ENCODE peak calls at places on chromosomes 4 and X, in four cellular contexts. H is CD8-positive, alpha-beta T cell; V is heart left ventricle; P is left lung. K is an unnamed sample.

GRCh38 chr4:7330031-7330596 is 104.6 kb downstream of the PSAPL1 start:
- DNase-seq in H (no peak), V (no peak), P (peak), K (no peak)

GRCh38 chrX:7145454-7145853 is 2.1 kb upstream of the STS start:
- DNase-seq in H (no peak), V (no peak), P (no peak), K (no peak)

GRCh38 chrX:96027363-96027894 is 657.2 kb upstream of the DIAPH2 start:
- DNase-seq in H (no peak), V (no peak), P (no peak), K (no peak)

GRCh38 chr4:13541720-13542576 is 2.4 kb downstream of the NKX3-2 start:
- DNase-seq in H (no peak), V (peak), P (peak), K (no peak)

GRCh38 chr4:8901335-8901734 is 29.7 kb upstream of the HMX1 start:
- DNase-seq in H (no peak), V (no peak), P (no peak), K (no peak)

GRCh38 chr4:2650276-2650675 is 105.9 kb downstream of the TNIP2 start:
- DNase-seq in H (no peak), V (no peak), P (no peak), K (no peak)

GRCh38 chr4:14877246-14878220 is 124.7 kb upstream of the CPEB2 start:
- DNase-seq in H (no peak), V (peak), P (no peak), K (no peak)

GRCh38 chrX:14029039-14029424 is 660 bp downstream of the GEMIN8 start:
- DNase-seq in H (no peak), V (no peak), P (no peak), K (no peak)

GRCh38 chr4:33297091-33297490 is 2576.9 kb downstream of the PCDH7 start:
- DNase-seq in H (no peak), V (no peak), P (no peak), K (no peak)

GRCh38 chrX:141879616-141880015 is 24.1 kb upstream of the MAGEC1 start:
- DNase-seq in H (no peak), V (no peak), P (no peak), K (no peak)

GRCh38 chrX:19695884-19696283 is 180.6 kb upstream of the MAP3K15 start:
- DNase-seq in H (no peak), V (no peak), P (no peak), K (no peak)

GRCh38 chrX:19698691-19699090 is 183.4 kb upstream of the MAP3K15 start:
- DNase-seq in H (no peak), V (no peak), P (no peak), K (no peak)

GRCh38 chrX:19698125-19698524 is 182.8 kb upstream of the MAP3K15 start:
- DNase-seq in H (no peak), V (no peak), P (no peak), K (no peak)

GRCh38 chrX:19699151-19699550 is 183.8 kb upstream of the MAP3K15 start:
- DNase-seq in H (no peak), V (no peak), P (no peak), K (no peak)

GRCh38 chrX:19697416-19697815 is 182.1 kb upstream of the MAP3K15 start:
- DNase-seq in H (no peak), V (no peak), P (no peak), K (no peak)
- H3K4me3 ChIP-seq in H (no peak), V (no peak), P (no peak), K (no peak)

GRCh38 chr4:168524897-168525296 is 28.0 kb downstream of the PALLD start:
- DNase-seq in H (no peak), V (no peak), P (no peak), K (no peak)
- H3K4me3 ChIP-seq in H (no peak), V (no peak), P (no peak), K (no peak)

DNA sequence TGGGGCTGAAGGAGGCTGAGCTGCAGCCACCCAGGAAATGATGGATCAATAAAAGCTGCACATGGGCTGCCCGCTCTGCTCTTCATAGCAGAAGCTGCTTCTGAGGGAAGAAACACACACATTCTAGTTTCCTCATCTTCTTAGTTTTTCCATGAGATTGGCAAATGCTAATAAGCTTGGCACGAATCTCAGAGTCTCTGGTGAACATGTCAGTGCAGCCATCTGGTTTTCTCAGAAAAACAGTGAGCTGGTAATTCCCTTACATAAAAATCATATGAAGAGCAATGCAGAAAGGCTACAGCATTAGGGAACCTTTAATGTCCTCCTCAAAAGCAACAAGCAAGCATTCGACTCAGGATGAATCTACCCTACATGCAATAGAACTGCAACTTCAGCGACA is 69.9 kb downstream of the GATB start:
- DNase-seq in H (no peak), V (no peak), P (no peak), K (no peak)
- H3K4me3 ChIP-seq in H (no peak), V (no peak), P (no peak), K (no peak)

GRCh38 chr4:60683357-60683756 is 516.8 kb upstream of the ADGRL3 start:
- DNase-seq in H (no peak), V (no peak), P (no peak), K (no peak)
- H3K4me3 ChIP-seq in H (no peak), V (no peak), P (no peak), K (no peak)

GRCh38 chrX:1451251-1451675 is 1.4 kb downstream of the ASMTL start:
- DNase-seq in H (peak), V (peak), P (no peak), K (peak)
- H3K4me3 ChIP-seq in H (no peak), V (no peak), P (no peak), K (no peak)

DNA sequence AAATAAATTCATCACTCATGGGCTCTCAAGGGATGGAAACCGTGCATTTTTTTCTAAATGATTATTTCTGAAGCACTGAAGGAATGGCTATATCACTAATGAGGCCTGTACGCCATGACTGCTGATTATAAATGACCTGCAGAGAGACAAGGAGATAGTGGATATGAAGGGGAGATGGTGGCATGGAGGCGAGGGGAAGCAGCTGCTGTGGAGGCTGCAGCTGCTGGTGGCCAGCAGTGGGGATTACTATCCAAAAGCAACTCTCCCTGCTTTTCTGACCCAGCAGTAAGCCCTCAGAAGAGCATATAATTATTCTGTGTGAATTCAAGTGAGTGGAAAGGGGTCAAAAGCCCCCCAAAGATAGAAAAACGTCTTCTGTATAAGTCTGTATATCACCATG is 174.0 kb downstream of the MGST2 start:
- DNase-seq in H (no peak), V (no peak), P (no peak), K (no peak)
- H3K4me3 ChIP-seq in H (no peak), V (no peak), P (no peak), K (no peak)

GRCh38 chrX:53280703-53281320 is 572 bp downstream of the IQSEC2 start:
- DNase-seq in H (no peak), V (peak), P (no peak), K (no peak)
- H3K4me3 ChIP-seq in H (no peak), V (peak), P (peak), K (peak)

DNA sequence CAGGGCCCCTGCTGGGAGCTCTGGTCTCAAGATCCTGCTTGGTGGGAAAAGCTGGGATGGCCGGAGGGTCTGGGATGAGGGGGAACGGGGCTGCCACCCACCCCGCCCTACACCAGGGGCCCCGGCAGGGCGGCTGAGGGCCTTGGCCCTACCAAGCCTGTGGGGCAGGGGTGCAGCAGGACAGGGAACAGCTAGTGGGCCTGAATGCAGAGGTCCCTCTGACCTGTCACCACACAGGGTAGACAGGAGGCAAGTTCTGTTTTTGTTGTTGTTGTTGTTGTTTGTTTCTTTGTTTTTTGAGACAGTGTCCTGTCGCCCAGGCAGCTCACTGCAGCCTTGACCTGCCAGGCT is 332 bp upstream of the RENBP start:
- DNase-seq in H (no peak), V (no peak), P (no peak), K (no peak)
- H3K4me3 ChIP-seq in H (peak), V (peak), P (peak), K (peak)

GRCh38 chr4:82785248-82786003 is 13.2 kb downstream of the SCD5 start:
- DNase-seq in H (peak), V (no peak), P (no peak), K (no peak)
- H3K4me3 ChIP-seq in H (no peak), V (no peak), P (no peak), K (peak)

K was measured in dorsolateral prefrontal cortex.